ENCODE peak calls at places on chromosomes 12 and 14, in four cellular contexts. H is kidney glomerular epithelial cell, C is NB4, E is bronchial epithelial cell. W is an unnamed sample.

GRCh38 chr12:121240484-121241202 is 30.7 kb downstream of the P2RX4 start:
- DNase-seq in E (no peak), H (peak), C (peak), W (peak)

GRCh38 chr14:26839481-26839880 is 241.6 kb upstream of the NOVA1 start:
- DNase-seq in C (no peak), H (no peak), E (peak), W (no peak)

GRCh38 chr12:47954467-47955045 is 8.8 kb upstream of the TMEM106C start:
- DNase-seq in E (no peak), C (no peak), H (no peak), W (no peak)

GRCh38 chr12:51346581-51346980 is at the start of gene CELA1:
- DNase-seq in C (no peak), E (no peak), H (no peak), W (no peak)

GRCh38 chr14:68951051-68951797 is 27.9 kb downstream of the ACTN1 start:
- DNase-seq in H (peak), E (peak), C (peak), W (peak)

GRCh38 chr12:44775916-44776315 is 100.2 kb downstream of the NELL2 start:
- DNase-seq in C (no peak), E (no peak), H (no peak), W (no peak)

GRCh38 chr14:77681196-77682157 is 26.3 kb downstream of the ALKBH1 start:
- DNase-seq in C (no peak), E (no peak), H (no peak), W (no peak)

GRCh38 chr12:22333186-22333745 is 1.2 kb downstream of the ST8SIA1 start:
- DNase-seq in E (no peak), H (no peak), C (peak), W (no peak)